ENCODE peak calls at places on chromosomes 16 and 17, in eight cellular contexts. S, Y, I, L, M, W, G and F are unnamed samples.

GRCh38 chr17:48617515-48618365 is 2.6 kb upstream of the HOXB8 start:
- DNase-seq in W (no peak), S (no peak), G (no peak), L (no peak), I (no peak), M (peak; percentile 49), Y (no peak), F (no peak)

GRCh38 chr17:10729334-10730193 is at the start of gene TMEM220:
- DNase-seq in I (no peak), M (peak; percentile 75), W (peak; percentile 78), G (no peak), L (no peak), Y (peak; percentile 34), S (peak; percentile 63), F (peak; percentile 83)

GRCh38 chr17:83081561-83082201 is 2.3 kb downstream of the METRNL start:
- DNase-seq in I (no peak), L (no peak), W (no peak), S (no peak), G (peak; percentile 55), M (no peak), Y (no peak), F (peak; percentile 47)

GRCh38 chr17:37488009-37488604 is 1.6 kb upstream of the DUSP14 start:
- DNase-seq in L (peak; percentile 65), M (peak; percentile 96), G (peak; percentile 87), I (peak; percentile 24), W (peak; percentile 98), Y (no peak), S (no peak), F (peak; percentile 99)

GRCh38 chr17:11637796-11638195 is 39.5 kb downstream of the DNAH9 start:
- DNase-seq in G (no peak), I (no peak), S (no peak), W (no peak), L (no peak), M (no peak), Y (no peak), F (no peak)

GRCh38 chr17:55023626-55024025 is 55.1 kb downstream of the STXBP4 start:
- DNase-seq in I (no peak), S (no peak), Y (no peak), L (no peak), M (no peak), G (no peak), W (peak; percentile 19), F (peak; percentile 12)

GRCh38 chr17:36740157-36740556 is 138.8 kb downstream of the MRM1 start:
- DNase-seq in I (no peak), Y (no peak), W (no peak), L (no peak), G (no peak), S (no peak), M (no peak), F (no peak)

GRCh38 chr16:4787627-4788482 is at the start of gene SEPTIN12:
- DNase-seq in L (no peak), M (no peak), W (no peak), Y (no peak), S (no peak), I (no peak), G (no peak), F (no peak)

GRCh38 chr16:24634919-24635318 is 94.5 kb upstream of the TNRC6A start:
- DNase-seq in G (no peak), Y (no peak), M (no peak), L (no peak), S (no peak), I (no peak), W (no peak), F (no peak)

GRCh38 chr17:82372591-82373452 is 1.3 kb downstream of the UTS2R start:
- DNase-seq in M (no peak), I (no peak), Y (no peak), L (no peak), G (no peak), S (no peak), W (no peak), F (no peak)

GRCh38 chr16:66188786-66189725 is 177.4 kb upstream of the CDH5 start:
- DNase-seq in G (peak; percentile 21), W (peak; percentile 82), M (no peak), I (no peak), Y (peak; percentile 20), L (no peak), S (no peak), F (peak; percentile 12)

GRCh38 chr16:27544671-27545070 is 5.0 kb downstream of the GTF3C1 start:
- DNase-seq in M (no peak), G (no peak), L (no peak), I (no peak), S (no peak), W (no peak), Y (no peak), F (no peak)

GRCh38 chr16:22356930-22357634 is 17.3 kb downstream of the CDR2 start:
- DNase-seq in I (no peak), M (no peak), L (no peak), G (no peak), W (peak; percentile 61), Y (no peak), S (no peak), F (peak; percentile 27)

GRCh38 chr17:45222273-45222993 is 748 bp downstream of the FMNL1 start:
- DNase-seq in I (no peak), L (no peak), G (no peak), Y (no peak), W (no peak), M (no peak), S (peak; percentile 55), F (no peak)

GRCh38 chr17:40542562-40543411 is 22.5 kb downstream of the CCR7 start:
- DNase-seq in G (peak; percentile 84), W (peak; percentile 98), S (peak; percentile 80), Y (no peak), L (no peak), M (no peak), I (no peak), F (peak; percentile 94)

GRCh38 chr17:80696456-80696855 is 151.8 kb downstream of the RPTOR start:
- DNase-seq in I (no peak), G (no peak), M (no peak), W (no peak), Y (no peak), L (no peak), S (no peak), F (no peak)

GRCh38 chr16:50254072-50254471 is 12.3 kb upstream of the ADCY7 start:
- DNase-seq in G (no peak), L (no peak), S (no peak), I (no peak), Y (no peak), W (no peak), M (no peak), F (no peak)

GRCh38 chr16:64051826-64052225 is 1070.0 kb downstream of the CDH11 start:
- DNase-seq in I (no peak), L (no peak), Y (no peak), M (peak; percentile 36), G (no peak), W (peak; percentile 3), S (no peak), F (peak; percentile 18)

GRCh38 chr16:35788381-35788780 is 2329.0 kb downstream of the TP53TG3F start:
- DNase-seq in Y (no peak), I (no peak), S (no peak), G (no peak), L (no peak), W (no peak), M (no peak), F (no peak)

GRCh38 chr16:16025214-16025968 is 76.0 kb downstream of the ABCC1 start:
- DNase-seq in S (peak; percentile 36), W (peak; percentile 94), G (peak; percentile 75), L (no peak), M (peak; percentile 15), I (no peak), Y (no peak), F (peak; percentile 96)

GRCh38 chr17:35764123-35764991 is 3.7 kb downstream of the C17orf50 start:
- DNase-seq in S (peak; percentile 94), I (peak; percentile 85), L (peak; percentile 79), W (peak; percentile 77), Y (peak; percentile 63), G (no peak), M (peak; percentile 93), F (peak; percentile 82)

GRCh38 chr17:66533572-66533971 is 231.2 kb downstream of the PRKCA start:
- DNase-seq in M (no peak), G (no peak), Y (no peak), L (no peak), I (no peak), W (peak; percentile 85), S (no peak), F (no peak)

GRCh38 chr16:86447228-86447627 is 63.1 kb upstream of the FOXF1 start:
- DNase-seq in W (no peak), Y (no peak), S (no peak), G (no peak), M (no peak), I (no peak), L (no peak), F (no peak)